ENCODE peak calls at places on chromosomes 1 and 21, in seven cellular contexts. W is body of pancreas, Y is DMS153, R is uterus, Q is fibroblast of lung, G is GM12865, Z is upper lobe of right lung. S is an unnamed sample.

GRCh38 chr1:89451011-89451410 is 73.6 kb upstream of the LRRC8B start:
- DNase-seq in Q (no peak), Z (no peak), Y (no peak), W (no peak), R (no peak), G (peak; percentile 53), S (no peak)

GRCh38 chr1:23591460-23592208 is 32.3 kb upstream of the ID3 start:
- DNase-seq in G (peak; percentile 87), R (no peak), W (no peak), Q (no peak), Y (no peak), Z (no peak), S (no peak)

GRCh38 chr1:24427469-24427862 is 11.9 kb downstream of the NIPAL3 start:
- DNase-seq in Y (no peak), Q (no peak), W (no peak), G (no peak), R (no peak), Z (no peak), S (no peak)

GRCh38 chr1:206127336-206127735 is 10.1 kb upstream of the AVPR1B start:
- DNase-seq in Z (no peak), Q (no peak), W (no peak), Y (no peak), R (no peak), G (no peak), S (no peak)

GRCh38 chr1:204780682-204781081 is 90.0 kb upstream of the NFASC start:
- DNase-seq in Y (no peak), Z (no peak), G (no peak), Q (no peak), W (no peak), R (no peak), S (no peak)

GRCh38 chr1:100400332-100400933 is 48.1 kb downstream of the CDC14A start:
- DNase-seq in Y (peak; percentile 36), G (peak; percentile 55), R (no peak), W (no peak), Z (no peak), Q (no peak), S (no peak)

GRCh38 chr1:164660415-164661174 is 101.6 kb downstream of the PBX1 start:
- DNase-seq in Z (no peak), W (no peak), Q (peak; percentile 33), R (no peak), G (peak; percentile 50), Y (peak; percentile 64), S (no peak)

GRCh38 chr1:171081220-171081993 is 9.3 kb upstream of the FMO3 start:
- DNase-seq in Q (peak; percentile 87), Z (no peak), R (no peak), W (no peak), G (peak; percentile 7), Y (peak; percentile 14), S (no peak)

GRCh38 chr1:61287014-61287413 is 204.7 kb downstream of the NFIA start:
- DNase-seq in G (no peak), Y (no peak), Q (no peak), R (no peak), W (no peak), Z (no peak), S (no peak)

GRCh38 chr1:93865253-93865652 is 13.8 kb downstream of the DNTTIP2 start:
- DNase-seq in G (no peak), Q (no peak), W (no peak), R (no peak), Z (no peak), Y (no peak), S (no peak)

GRCh38 chr1:118185083-118185899 is at the start of gene SPAG17:
- DNase-seq in Q (peak; percentile 62), G (peak; percentile 72), W (peak; percentile 88), R (no peak), Y (no peak), Z (peak; percentile 77), S (no peak)

GRCh38 chr1:185533596-185533995 is 200.6 kb upstream of the HMCN1 start:
- DNase-seq in Q (no peak), G (no peak), R (no peak), W (no peak), Y (peak; percentile 46), Z (no peak), S (no peak)

GRCh38 chr21:42298237-42298636 is 17.0 kb downstream of the TFF3 start:
- DNase-seq in Z (no peak), Q (no peak), Y (no peak), G (no peak), R (no peak), W (no peak), S (no peak)

GRCh38 chr1:27001570-27002360 is 8.3 kb downstream of the TRNP1 start:
- DNase-seq in G (peak; percentile 33), Z (peak; percentile 76), Q (peak; percentile 66), W (no peak), R (no peak), Y (no peak), S (no peak)

GRCh38 chr1:72431810-72432209 is 149.5 kb upstream of the NEGR1 start:
- DNase-seq in W (no peak), G (no peak), Q (no peak), Y (no peak), Z (no peak), R (no peak), S (no peak)

GRCh38 chr1:150976401-150976821 is 1.8 kb upstream of the CERS2 start:
- DNase-seq in Q (no peak), W (no peak), G (no peak), Z (no peak), R (no peak), Y (no peak), S (no peak)

GRCh38 chr1:213325482-213325881 is 274.4 kb downstream of the RPS6KC1 start:
- DNase-seq in W (no peak), G (no peak), Y (no peak), R (no peak), Q (no peak), Z (no peak), S (no peak)

GRCh38 chr1:112454316-112454715 is 54.4 kb upstream of the WNT2B start:
- DNase-seq in Z (no peak), Q (no peak), G (no peak), W (no peak), R (no peak), Y (no peak), S (no peak)

GRCh38 chr1:208127791-208128408 is 116.3 kb downstream of the PLXNA2 start:
- DNase-seq in Q (no peak), Y (no peak), Z (no peak), R (no peak), W (no peak), G (no peak), S (no peak)

GRCh38 chr1:150516616-150517015 is 1.1 kb downstream of the FALEC start:
- DNase-seq in Y (peak; percentile 31), G (peak; percentile 39), Z (no peak), R (no peak), W (no peak), Q (no peak), S (no peak)

GRCh38 chr1:154352245-154352580 is 26.9 kb downstream of the ATP8B2 start:
- DNase-seq in R (no peak), Z (no peak), G (no peak), W (no peak), Q (no peak), Y (no peak), S (no peak)

GRCh38 chr1:193462629-193463320 is 276.4 kb upstream of the B3GALT2 start:
- DNase-seq in Z (no peak), Y (no peak), G (no peak), R (no peak), Q (peak; percentile 36), W (no peak), S (no peak)

GRCh38 chr1:26289158-26290059 is 9.5 kb downstream of the SH3BGRL3 start:
- DNase-seq in R (no peak), Y (no peak), W (no peak), G (peak; percentile 92), Z (peak; percentile 85), Q (no peak), S (no peak)

GRCh38 chr1:196425513-196425912 is 182.7 kb downstream of the KCNT2 start:
- DNase-seq in G (no peak), Q (no peak), R (no peak), Z (no peak), Y (no peak), W (no peak), S (no peak)

GRCh38 chr1:67958472-67958871 is 92.0 kb downstream of the DIRAS3 start:
- DNase-seq in G (no peak), Q (no peak), Y (no peak), W (no peak), R (no peak), Z (no peak), S (no peak)

GRCh38 chr1:51963592-51964308 is 26.8 kb downstream of the RAB3B start:
- DNase-seq in W (no peak), R (no peak), G (no peak), Z (no peak), Q (no peak), Y (no peak), S (no peak)

GRCh38 chr1:72186733-72187307 is 95.5 kb downstream of the NEGR1 start:
- DNase-seq in Z (no peak), R (no peak), G (no peak), Q (peak; percentile 50), W (no peak), Y (no peak), S (no peak)

GRCh38 chr1:8374812-8375211 is 56.9 kb downstream of the SLC45A1 start:
- DNase-seq in Q (peak; percentile 63), G (peak; percentile 22), Y (peak; percentile 21), Z (no peak), R (peak; percentile 21), W (no peak), S (no peak)

GRCh38 chr1:19313961-19314882 is 2.1 kb downstream of the SLC66A1 start:
- DNase-seq in G (peak; percentile 44), W (no peak), R (no peak), Q (no peak), Z (no peak), Y (no peak), S (no peak)

GRCh38 chr1:154423303-154423987 is 18.3 kb downstream of the IL6R start:
- DNase-seq in Z (no peak), G (no peak), Y (no peak), W (no peak), Q (peak; percentile 66), R (no peak), S (no peak)

GRCh38 chr1:233473549-233474204 is 140.2 kb upstream of the KCNK1 start:
- DNase-seq in Q (no peak), R (no peak), G (no peak), W (no peak), Z (no peak), Y (no peak), S (no peak)

GRCh38 chr1:184214128-184214527 is 162.6 kb downstream of the TSEN15 start:
- DNase-seq in Y (no peak), Z (peak; percentile 77), G (no peak), W (no peak), R (no peak), Q (no peak), S (peak; percentile 19)

S was measured in esophagus muscularis mucosa.